ENCODE peak calls at places on chromosomes 3 and 15, in four cellular contexts. L, H, D and A are unnamed samples.

GRCh38 chr3:173977747-173978146 is 580.2 kb downstream of the NLGN1 start:
- DNase-seq in D (no peak), L (no peak), H (no peak), A (peak)

GRCh38 chr15:91338763-91339162 is 238.7 kb downstream of the SV2B start:
- DNase-seq in H (no peak), D (peak), L (peak), A (peak)

GRCh38 chr3:134353831-134354611 is 20.2 kb downstream of the AMOTL2 start:
- DNase-seq in D (no peak), H (no peak), L (no peak), A (no peak)

GRCh38 chr3:187185759-187186158 is 11.5 kb upstream of the RTP1 start:
- DNase-seq in D (peak), H (no peak), L (no peak), A (no peak)

GRCh38 chr15:27549796-27550195 is 549.3 kb downstream of the OCA2 start:
- DNase-seq in D (no peak), L (no peak), H (no peak), A (no peak)

GRCh38 chr3:115680802-115681345 is 57.6 kb downstream of the GAP43 start:
- DNase-seq in L (no peak), H (no peak), D (no peak), A (no peak)

GRCh38 chr3:52217409-52217805 is 8.0 kb downstream of the TLR9 start:
- DNase-seq in L (no peak), D (peak), H (no peak), A (no peak)

GRCh38 chr3:160018959-160019358 is 30.3 kb downstream of the IL12A start:
- DNase-seq in H (no peak), D (no peak), L (no peak), A (no peak)

GRCh38 chr3:52055537-52056351 is 627 bp downstream of the DUSP7 start:
- DNase-seq in D (peak), L (peak), H (no peak), A (no peak)

GRCh38 chr15:93432474-93432873 is 343.5 kb upstream of the RGMA start:
- DNase-seq in L (no peak), H (no peak), D (no peak), A (no peak)

GRCh38 chr3:132038198-132038825 is 3.5 kb upstream of the CPNE4 start:
- DNase-seq in L (peak), H (no peak), D (no peak), A (no peak)

GRCh38 chr3:39414421-39414907 is 7.9 kb downstream of the RPSA start:
- DNase-seq in D (peak), H (no peak), L (no peak), A (no peak)

GRCh38 chr3:48240711-48241491 is at the start of gene ZNF589:
- DNase-seq in D (peak), L (peak), H (peak), A (peak)

GRCh38 chr3:45988804-45989203 is 6.8 kb downstream of the FYCO1 start:
- DNase-seq in H (no peak), L (no peak), D (no peak), A (peak)

GRCh38 chr15:42727740-42728355 is 9.1 kb downstream of the CDAN1 start:
- DNase-seq in D (no peak), H (no peak), L (no peak), A (no peak)

GRCh38 chr3:13142552-13143380 is 69.5 kb upstream of the IQSEC1 start:
- DNase-seq in H (no peak), L (no peak), D (no peak), A (no peak)

GRCh38 chr3:39384665-39385000 is 1.5 kb downstream of the SLC25A38 start:
- DNase-seq in D (no peak), L (no peak), H (no peak), A (no peak)

GRCh38 chr15:31098953-31099740 is 2.4 kb downstream of the TRPM1 start:
- DNase-seq in D (no peak), H (no peak), L (no peak), A (no peak)

GRCh38 chr3:56189486-56189985 is 278.7 kb downstream of the ERC2 start:
- DNase-seq in H (no peak), D (no peak), L (no peak), A (no peak)

GRCh38 chr15:98177950-98178848 is 217.7 kb downstream of the ARRDC4 start:
- DNase-seq in L (peak), H (no peak), D (peak), A (peak)

GRCh38 chr3:24769918-24770317 is 275.3 kb upstream of the THRB start:
- DNase-seq in L (no peak), H (no peak), D (no peak), A (no peak)

GRCh38 chr15:82968066-82968465 is 15.5 kb upstream of the HOMER2 start:
- DNase-seq in L (no peak), D (no peak), H (no peak), A (no peak)

GRCh38 chr15:69735126-69735525 is 282.5 kb downstream of the RPLP1 start:
- DNase-seq in L (no peak), D (no peak), H (no peak), A (peak)

GRCh38 chr15:49168026-49168425 is 2.0 kb upstream of the GALK2 start:
- DNase-seq in D (no peak), L (no peak), H (no peak), A (no peak)

GRCh38 chr3:52774066-52774713 is 3.2 kb upstream of the ITIH1 start:
- DNase-seq in H (no peak), D (no peak), L (no peak), A (no peak)

GRCh38 chr3:99859855-99860254 is 42.2 kb downstream of the CMSS1 start:
- DNase-seq in D (no peak), L (no peak), H (no peak), A (no peak)

GRCh38 chr3:169082634-169083033 is 580.9 kb downstream of the MECOM start:
- DNase-seq in D (no peak), H (no peak), L (no peak), A (no peak)

GRCh38 chr15:92098869-92099268 is 245.4 kb downstream of the SLCO3A1 start:
- DNase-seq in H (no peak), D (peak), L (no peak), A (no peak)

GRCh38 chr3:146153429-146153828 is 7.6 kb downstream of the PLOD2 start:
- DNase-seq in D (no peak), H (no peak), L (no peak), A (no peak)

DNA sequence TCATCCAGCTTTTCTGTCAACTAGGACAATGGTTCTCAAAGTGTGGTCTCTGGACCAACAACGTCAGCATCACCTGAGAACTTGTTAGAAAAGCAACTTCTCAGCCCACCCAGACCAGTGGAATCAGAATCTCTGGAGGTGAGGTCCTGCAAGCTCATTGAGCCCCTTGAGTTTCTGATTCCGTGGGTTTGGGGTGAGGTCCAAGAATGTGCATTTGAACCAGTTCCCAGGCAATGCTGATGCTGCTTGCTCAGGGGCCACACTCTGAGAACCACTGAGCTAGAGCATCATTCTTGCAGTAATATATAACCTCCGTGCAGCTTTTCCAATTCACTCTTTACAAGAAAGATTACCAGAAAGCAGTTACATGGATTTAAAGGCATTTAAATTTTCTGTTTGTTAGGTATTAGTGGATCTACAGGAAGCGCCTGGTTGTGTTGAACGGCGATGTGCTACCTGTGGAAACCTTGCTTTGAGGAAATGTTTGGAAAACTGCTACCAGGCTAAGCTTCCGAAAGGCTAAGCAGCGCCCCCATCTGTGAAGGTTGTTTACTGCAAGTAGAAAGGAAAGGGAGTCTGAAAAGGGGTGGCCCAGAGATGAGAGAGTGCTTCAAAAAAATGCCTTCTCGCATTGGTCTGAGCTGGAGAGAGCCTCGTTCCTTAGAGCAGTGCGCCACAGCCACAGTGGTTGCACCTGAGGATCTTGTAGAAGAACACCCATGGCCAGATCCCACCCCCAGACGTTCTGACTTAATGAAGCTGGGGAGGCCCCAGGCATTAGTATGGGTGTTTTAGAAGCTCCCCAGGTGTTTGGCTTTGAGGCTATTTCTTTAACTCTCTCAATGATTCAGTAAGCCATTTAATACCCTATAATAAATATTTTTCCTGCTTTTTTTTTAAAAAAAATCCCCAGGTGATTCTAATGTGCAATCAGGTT is 50.0 kb downstream of the RLBP1 start:
- DNase-seq in D (peak), L (peak), H (no peak), A (peak)
- TF ChIP-seq CTCF in D (peak), L (peak), H (peak), A (peak)

GRCh38 chr3:32313169-32313568 is 74.7 kb downstream of the CMTM8 start:
- DNase-seq in L (no peak), D (no peak), H (no peak), A (no peak)
- H3K27ac ChIP-seq in L (no peak), D (no peak), H (no peak), A (no peak)

DNA sequence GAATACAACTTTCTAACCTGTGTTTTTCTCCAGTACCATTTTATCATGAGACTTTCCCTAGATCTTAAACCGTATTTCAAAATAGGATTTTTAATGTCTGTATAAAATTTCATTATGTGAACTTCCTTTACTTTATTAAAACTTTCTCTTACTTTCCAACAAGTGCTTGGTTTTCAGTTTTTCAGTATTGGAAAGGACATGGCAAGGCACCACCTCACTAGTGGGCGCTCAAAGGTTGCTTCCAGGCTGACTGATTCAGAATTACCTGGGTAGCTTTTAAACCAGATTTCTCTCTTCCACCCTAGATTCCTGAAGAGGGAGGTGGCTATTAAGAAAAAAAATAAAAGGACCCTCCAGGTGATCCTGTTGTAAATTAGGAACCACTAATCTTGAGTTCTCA is 236.6 kb downstream of the SOX2 start:
- DNase-seq in D (no peak), H (no peak), L (no peak), A (no peak)
- TF ChIP-seq CTCF in D (peak), H (no peak), L (no peak), A (peak)

GRCh38 chr15:74396445-74397238 is 29.2 kb upstream of the CYP11A1 start:
- DNase-seq in D (no peak), H (no peak), L (peak), A (peak)

GRCh38 chr15:74397239-74398068 is 30.0 kb upstream of the CYP11A1 start:
- DNase-seq in L (no peak), H (no peak), D (no peak), A (no peak)

GRCh38 chr15:74396146-74396438 is 28.6 kb upstream of the CYP11A1 start:
- DNase-seq in D (no peak), H (no peak), L (no peak), A (no peak)

GRCh38 chr15:74394090-74394846 is 26.8 kb upstream of the CYP11A1 start:
- DNase-seq in D (no peak), H (no peak), L (no peak), A (no peak)

GRCh38 chr15:74395319-74396145 is 28.1 kb upstream of the CYP11A1 start:
- DNase-seq in H (no peak), L (no peak), D (no peak), A (no peak)
- H3K27ac ChIP-seq in H (no peak), L (peak), D (no peak), A (no peak)

GRCh38 chr3:73094127-73094526 is 32.7 kb downstream of the EBLN2 start:
- DNase-seq in L (no peak), H (no peak), D (peak), A (no peak)
- TF ChIP-seq CTCF in L (peak), H (no peak), D (peak), A (peak)

DNA sequence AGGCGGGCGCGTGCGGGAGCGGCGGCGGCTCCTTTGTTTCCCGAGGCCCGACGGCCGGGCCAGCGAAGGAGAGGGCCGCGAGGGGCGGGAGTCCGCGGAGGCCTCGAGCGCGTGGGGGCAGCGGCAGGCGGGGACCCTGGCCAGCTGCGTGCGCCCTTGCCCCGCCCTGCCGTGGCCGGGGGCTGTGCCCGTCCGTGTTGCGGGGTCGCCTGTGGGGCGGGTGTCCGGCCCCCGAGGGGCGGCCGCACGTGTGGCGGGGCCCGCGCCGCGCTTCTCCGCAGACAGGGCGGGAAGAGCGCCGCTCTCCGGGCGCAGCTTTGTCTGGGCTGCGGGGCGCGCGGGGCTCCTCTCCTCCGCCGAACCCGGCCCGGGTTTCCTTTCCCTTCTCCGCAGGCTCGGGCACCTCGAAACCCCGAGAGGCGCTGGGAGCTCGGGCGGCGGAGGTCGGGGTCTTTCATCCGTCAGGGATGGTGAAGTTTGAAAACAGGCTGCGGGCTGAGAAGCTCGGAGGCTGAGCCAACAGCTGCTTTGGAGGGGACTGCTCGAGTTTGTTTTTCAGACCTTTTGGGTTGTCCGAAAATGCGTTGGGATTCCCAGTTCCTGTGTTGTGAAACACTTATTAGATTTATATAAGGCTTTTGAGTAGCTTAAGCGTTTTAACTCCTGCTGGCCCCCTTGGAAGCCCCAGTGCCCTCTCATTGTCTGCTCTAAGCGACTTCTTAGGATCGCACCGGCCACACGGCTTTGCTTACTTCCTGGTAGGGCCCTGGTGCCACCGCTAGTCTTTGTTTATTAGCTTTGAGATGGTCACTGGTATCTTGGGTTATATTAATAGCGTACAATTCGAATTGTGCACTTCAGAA is 817 bp downstream of the USP3 start:
- DNase-seq in H (no peak), L (peak), D (peak), A (peak)
- H3K27ac ChIP-seq in H (peak), L (peak), D (no peak), A (peak)